ENCODE peak calls at places on chromosomes 16 and 17, in nine cellular contexts. U is HEK293T; Y is HTR-8/SVneo; Q is AG08396; S is activated CD8-positive, alpha-beta memory T cell treated with anti-CD3 and anti-CD28 coated beads for 4 hours; V is testis; J is BE2C; G is SHP77 treated with DMSO at 0.1 percent for 48 hours; C is GM04504. Z is an unnamed sample.

GRCh38 chr16:83579431-83579830 is 228.3 kb upstream of the HSBP1 start:
- DNase-seq in Q (no peak), G (no peak), S (no peak), C (no peak), U (no peak), V (no peak), Y (no peak), J (no peak), Z (no peak)

GRCh38 chr17:64073771-64074703 is 53.6 kb upstream of the ICAM2 start:
- DNase-seq in S (no peak), G (no peak), Q (no peak), C (no peak), Y (no peak), U (no peak), J (no peak), V (no peak), Z (no peak)

GRCh38 chr16:90028985-90029384 is 9.7 kb upstream of the DBNDD1 start:
- DNase-seq in J (no peak), C (no peak), U (no peak), V (no peak), Y (no peak), S (no peak), Q (no peak), G (no peak), Z (no peak)

GRCh38 chr17:76262732-76263344 is 2.3 kb upstream of the UBALD2 start:
- DNase-seq in U (no peak), Y (no peak), V (no peak), Q (no peak), G (peak), C (no peak), J (no peak), S (no peak), Z (no peak)

GRCh38 chr16:726438-727290 is at the start of the genes CCDC78 and HAGHL:
- DNase-seq in Y (no peak), U (peak), V (peak), G (no peak), C (no peak), Q (peak), S (peak), J (peak), Z (peak)

GRCh38 chr17:64177346-64178010 is 47.5 kb upstream of the ERN1 start:
- DNase-seq in Y (no peak), U (no peak), J (no peak), Q (no peak), G (no peak), V (no peak), S (no peak), C (no peak), Z (no peak)

GRCh38 chr17:15910791-15911190 is 34.1 kb upstream of the ADORA2B start:
- DNase-seq in C (no peak), G (no peak), U (no peak), V (no peak), Q (no peak), S (no peak), J (no peak), Y (no peak), Z (no peak)

GRCh38 chr17:11853321-11854151 is 143.7 kb downstream of the ZNF18 start:
- DNase-seq in V (no peak), Q (no peak), C (no peak), U (no peak), G (no peak), S (no peak), Y (no peak), J (no peak), Z (no peak)

GRCh38 chr17:80360396-80360795 is 54.6 kb upstream of the ENDOV start:
- DNase-seq in Q (no peak), S (no peak), G (no peak), Y (no peak), J (no peak), C (no peak), U (no peak), V (no peak), Z (no peak)

GRCh38 chr17:42453544-42453943 is 5.1 kb upstream of the ATP6V0A1 start:
- DNase-seq in U (no peak), C (no peak), Q (no peak), G (no peak), Y (no peak), V (no peak), J (no peak), S (no peak), Z (no peak)

GRCh38 chr17:33777674-33778073 is 477.4 kb upstream of the CCL2 start:
- DNase-seq in J (no peak), U (no peak), Y (no peak), G (no peak), S (no peak), C (no peak), V (no peak), Q (no peak), Z (no peak)